ENCODE peak calls at places on chromosomes 4 and X, in five cellular contexts. One of them, this sample, is unnamed. For H3K4me1 and H3K27me3, the result is how much of the 10 kb centered on the place peaks cover.

GRCh38 chrX:20231598-20231997 is 35.1 kb downstream of the RPS6KA3 start:
- DNase-seq in adipocyte: no peak
- DNase-seq in heart right ventricle: no peak
- DNase-seq in CD8-positive, alpha-beta memory T cell: no peak
- DNase-seq in psoas muscle: no peak
- DNase-seq in this sample: no peak

GRCh38 chrX:123698979-123699378 is 33.9 kb downstream of the THOC2 start:
- DNase-seq in adipocyte: no peak
- DNase-seq in heart right ventricle: no peak
- DNase-seq in CD8-positive, alpha-beta memory T cell: no peak
- DNase-seq in psoas muscle: no peak
- DNase-seq in this sample: no peak

GRCh38 chrX:12446342-12447075 is 308.2 kb downstream of the FRMPD4 start:
- DNase-seq in adipocyte: no peak
- DNase-seq in heart right ventricle: no peak
- DNase-seq in CD8-positive, alpha-beta memory T cell: no peak
- DNase-seq in psoas muscle: no peak
- DNase-seq in this sample: no peak

GRCh38 chr4:126269106-126269505 is 954.4 kb downstream of the FAT4 start:
- DNase-seq in adipocyte: no peak
- DNase-seq in heart right ventricle: peak
- DNase-seq in CD8-positive, alpha-beta memory T cell: no peak
- DNase-seq in psoas muscle: no peak
- DNase-seq in this sample: peak

GRCh38 chrX:153061732-153062131 is 5.5 kb downstream of the PNMA3 start:
- DNase-seq in adipocyte: peak
- DNase-seq in heart right ventricle: no peak
- DNase-seq in CD8-positive, alpha-beta memory T cell: no peak
- DNase-seq in psoas muscle: no peak
- DNase-seq in this sample: no peak

GRCh38 chrX:68919707-68920106 is 90.9 kb downstream of the EFNB1 start:
- DNase-seq in adipocyte: no peak
- DNase-seq in heart right ventricle: no peak
- DNase-seq in CD8-positive, alpha-beta memory T cell: no peak
- DNase-seq in psoas muscle: no peak
- DNase-seq in this sample: no peak

GRCh38 chr4:992297-993110 is 700 bp downstream of the SLC26A1 start:
- DNase-seq in adipocyte: no peak
- DNase-seq in heart right ventricle: no peak
- DNase-seq in CD8-positive, alpha-beta memory T cell: no peak
- DNase-seq in psoas muscle: no peak
- DNase-seq in this sample: peak

GRCh38 chrX:49192722-49193328 is 6.7 kb upstream of the PRICKLE3 start:
- DNase-seq in adipocyte: peak
- DNase-seq in heart right ventricle: no peak
- DNase-seq in CD8-positive, alpha-beta memory T cell: no peak
- DNase-seq in psoas muscle: no peak
- DNase-seq in this sample: no peak

GRCh38 chr4:41887821-41888699 is 47.2 kb upstream of the TMEM33 start:
- DNase-seq in adipocyte: peak
- DNase-seq in heart right ventricle: no peak
- DNase-seq in CD8-positive, alpha-beta memory T cell: peak
- DNase-seq in psoas muscle: peak
- DNase-seq in this sample: no peak

GRCh38 chr4:89838005-89838404 is 1.0 kb upstream of the SNCA start:
- DNase-seq in adipocyte: peak
- DNase-seq in heart right ventricle: no peak
- DNase-seq in CD8-positive, alpha-beta memory T cell: no peak
- DNase-seq in psoas muscle: no peak
- DNase-seq in this sample: no peak

GRCh38 chrX:50747471-50747900 is 66.5 kb downstream of the SHROOM4 start:
- DNase-seq in adipocyte: peak
- DNase-seq in heart right ventricle: no peak
- DNase-seq in CD8-positive, alpha-beta memory T cell: no peak
- DNase-seq in psoas muscle: no peak
- DNase-seq in this sample: peak

GRCh38 chr4:29336851-29337250 is 1383.3 kb upstream of the PCDH7 start:
- DNase-seq in adipocyte: no peak
- DNase-seq in heart right ventricle: no peak
- DNase-seq in CD8-positive, alpha-beta memory T cell: no peak
- DNase-seq in psoas muscle: no peak
- DNase-seq in this sample: no peak

GRCh38 chr4:132056466-132056865 is 1092.6 kb upstream of the PCDH10 start:
- DNase-seq in adipocyte: peak
- DNase-seq in heart right ventricle: no peak
- DNase-seq in CD8-positive, alpha-beta memory T cell: no peak
- DNase-seq in psoas muscle: no peak
- DNase-seq in this sample: no peak

GRCh38 chr4:166318810-166319525 is 445.9 kb downstream of the TLL1 start:
- DNase-seq in adipocyte: peak
- DNase-seq in heart right ventricle: no peak
- DNase-seq in CD8-positive, alpha-beta memory T cell: no peak
- DNase-seq in psoas muscle: no peak
- DNase-seq in this sample: no peak

GRCh38 chr4:85372986-85373385 is 102.0 kb upstream of the ARHGAP24 start:
- DNase-seq in adipocyte: no peak
- DNase-seq in heart right ventricle: no peak
- DNase-seq in CD8-positive, alpha-beta memory T cell: no peak
- DNase-seq in psoas muscle: no peak
- DNase-seq in this sample: no peak

GRCh38 chrX:71095971-71096701 is 485 bp downstream of the FOXO4 start:
- DNase-seq in adipocyte: no peak
- DNase-seq in heart right ventricle: no peak
- DNase-seq in CD8-positive, alpha-beta memory T cell: peak
- DNase-seq in psoas muscle: no peak
- DNase-seq in this sample: peak

GRCh38 chr4:143025111-143025704 is 159.5 kb upstream of the USP38 start:
- DNase-seq in adipocyte: peak
- DNase-seq in heart right ventricle: no peak
- DNase-seq in CD8-positive, alpha-beta memory T cell: no peak
- DNase-seq in psoas muscle: no peak
- DNase-seq in this sample: no peak

GRCh38 chr4:2290974-2291704 is 29.2 kb upstream of the MXD4 start:
- DNase-seq in adipocyte: no peak
- DNase-seq in heart right ventricle: no peak
- DNase-seq in CD8-positive, alpha-beta memory T cell: peak
- DNase-seq in psoas muscle: no peak
- DNase-seq in this sample: no peak

GRCh38 chr4:110165382-110166285 is 32.8 kb downstream of the ELOVL6 start:
- DNase-seq in adipocyte: peak
- DNase-seq in heart right ventricle: no peak
- DNase-seq in CD8-positive, alpha-beta memory T cell: peak
- DNase-seq in psoas muscle: no peak
- DNase-seq in this sample: no peak

GRCh38 chrX:40088299-40088625 is 9.5 kb downstream of the BCOR start:
- DNase-seq in adipocyte: no peak
- DNase-seq in heart right ventricle: no peak
- DNase-seq in CD8-positive, alpha-beta memory T cell: no peak
- DNase-seq in psoas muscle: no peak
- DNase-seq in this sample: no peak

GRCh38 chr4:106816501-106816900 is 219.6 kb downstream of the DKK2 start:
- DNase-seq in adipocyte: peak
- DNase-seq in heart right ventricle: no peak
- DNase-seq in CD8-positive, alpha-beta memory T cell: no peak
- DNase-seq in psoas muscle: no peak
- DNase-seq in this sample: no peak

GRCh38 chrX:47583240-47583861 is 1.1 kb downstream of the TIMP1 start:
- DNase-seq in adipocyte: no peak
- DNase-seq in heart right ventricle: no peak
- DNase-seq in CD8-positive, alpha-beta memory T cell: no peak
- DNase-seq in psoas muscle: no peak
- DNase-seq in this sample: no peak

GRCh38 chr4:46032061-46032460 is 91.8 kb downstream of the GABRG1 start:
- DNase-seq in adipocyte: no peak
- DNase-seq in heart right ventricle: no peak
- DNase-seq in CD8-positive, alpha-beta memory T cell: no peak
- DNase-seq in psoas muscle: no peak
- DNase-seq in this sample: no peak

GRCh38 chrX:136067946-136068345 is 79.4 kb upstream of the FHL1 start:
- DNase-seq in adipocyte: no peak
- DNase-seq in heart right ventricle: no peak
- DNase-seq in CD8-positive, alpha-beta memory T cell: no peak
- DNase-seq in psoas muscle: no peak
- DNase-seq in this sample: no peak

GRCh38 chrX:15143050-15143824 is 126.6 kb downstream of the ASB9 start:
- DNase-seq in adipocyte: peak
- DNase-seq in heart right ventricle: peak
- DNase-seq in CD8-positive, alpha-beta memory T cell: peak
- DNase-seq in psoas muscle: no peak
- DNase-seq in this sample: no peak

GRCh38 chr4:4317496-4318232 is 27.6 kb downstream of the ZBTB49 start:
- DNase-seq in adipocyte: no peak
- DNase-seq in heart right ventricle: no peak
- DNase-seq in CD8-positive, alpha-beta memory T cell: no peak
- DNase-seq in psoas muscle: no peak
- DNase-seq in this sample: no peak

GRCh38 chr4:107050525-107051135 is 14.5 kb upstream of the DKK2 start:
- DNase-seq in adipocyte: peak
- DNase-seq in heart right ventricle: no peak
- DNase-seq in CD8-positive, alpha-beta memory T cell: no peak
- DNase-seq in psoas muscle: no peak
- DNase-seq in this sample: no peak

GRCh38 chr4:6641164-6641970 is 882 bp downstream of the MRFAP1 start:
- DNase-seq in adipocyte: peak
- DNase-seq in heart right ventricle: peak
- DNase-seq in CD8-positive, alpha-beta memory T cell: peak
- DNase-seq in psoas muscle: peak
- DNase-seq in this sample: no peak

GRCh38 chr4:13984996-13985780 is 357.7 kb upstream of the BOD1L1 start:
- DNase-seq in adipocyte: peak
- DNase-seq in heart right ventricle: no peak
- DNase-seq in CD8-positive, alpha-beta memory T cell: no peak
- DNase-seq in psoas muscle: no peak
- DNase-seq in this sample: peak

GRCh38 chrX:46573331-46573895 is at the start of gene CHST7:
- DNase-seq in adipocyte: peak
- DNase-seq in heart right ventricle: peak
- DNase-seq in CD8-positive, alpha-beta memory T cell: peak
- DNase-seq in psoas muscle: peak
- DNase-seq in this sample: peak

GRCh38 chrX:153057281-153057680 is 1.0 kb downstream of the PNMA3 start:
- DNase-seq in adipocyte: no peak
- DNase-seq in heart right ventricle: no peak
- DNase-seq in CD8-positive, alpha-beta memory T cell: no peak
- DNase-seq in psoas muscle: no peak
- DNase-seq in this sample: no peak

GRCh38 chrX:104522386-104522785 is 43.6 kb upstream of the IL1RAPL2 start:
- DNase-seq in adipocyte: no peak
- DNase-seq in heart right ventricle: no peak
- DNase-seq in CD8-positive, alpha-beta memory T cell: no peak
- DNase-seq in psoas muscle: no peak
- DNase-seq in this sample: no peak

GRCh38 chr4:2064276-2064991 is 5.3 kb downstream of the NAT8L start:
- DNase-seq in adipocyte: no peak
- DNase-seq in heart right ventricle: peak
- DNase-seq in CD8-positive, alpha-beta memory T cell: no peak
- DNase-seq in psoas muscle: no peak
- DNase-seq in this sample: peak

GRCh38 chr4:10716163-10716562 is 31.6 kb upstream of the CLNK start:
- DNase-seq in adipocyte: peak
- DNase-seq in heart right ventricle: no peak
- DNase-seq in CD8-positive, alpha-beta memory T cell: no peak
- DNase-seq in psoas muscle: no peak
- DNase-seq in this sample: no peak
- H3K4me1 ChIP-seq in adipocyte: under half
- H3K4me1 ChIP-seq in heart right ventricle: under half
- H3K4me1 ChIP-seq in CD8-positive, alpha-beta memory T cell: under half
- H3K4me1 ChIP-seq in psoas muscle: under half
- H3K4me1 ChIP-seq in this sample: under half

DNA sequence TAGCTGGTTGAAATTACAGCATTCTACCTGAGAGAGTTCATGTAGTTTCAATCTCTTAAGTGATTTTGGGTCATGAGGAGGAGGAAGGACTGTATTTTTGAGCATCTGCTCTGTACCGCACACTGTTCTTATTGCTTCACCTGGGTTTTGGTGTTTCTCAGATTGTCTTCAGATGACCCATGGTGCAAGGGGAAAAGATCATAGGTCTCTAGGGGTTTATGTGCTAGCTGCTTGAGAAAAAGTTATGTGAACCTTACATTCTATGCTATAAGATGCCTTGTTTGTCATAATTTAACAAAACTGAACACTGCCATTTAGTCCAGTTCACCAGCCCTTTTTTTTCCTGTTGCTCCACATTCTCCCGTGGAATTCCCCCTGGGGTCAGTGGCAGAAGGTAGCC is 60.4 kb downstream of the PDK3 start:
- DNase-seq in adipocyte: no peak
- DNase-seq in heart right ventricle: no peak
- DNase-seq in CD8-positive, alpha-beta memory T cell: no peak
- DNase-seq in psoas muscle: no peak
- DNase-seq in this sample: no peak
- H3K27me3 ChIP-seq in adipocyte: under half
- H3K27me3 ChIP-seq in heart right ventricle: under half
- H3K27me3 ChIP-seq in CD8-positive, alpha-beta memory T cell: under half
- H3K27me3 ChIP-seq in psoas muscle: under half
- H3K27me3 ChIP-seq in this sample: under half

GRCh38 chr4:185304541-185304940 is 91.2 kb downstream of the LRP2BP start:
- DNase-seq in adipocyte: no peak
- DNase-seq in heart right ventricle: no peak
- DNase-seq in CD8-positive, alpha-beta memory T cell: no peak
- DNase-seq in psoas muscle: no peak
- DNase-seq in this sample: no peak
- H3K4me1 ChIP-seq in adipocyte: under half
- H3K4me1 ChIP-seq in heart right ventricle: under half
- H3K4me1 ChIP-seq in CD8-positive, alpha-beta memory T cell: under half
- H3K4me1 ChIP-seq in psoas muscle: under half
- H3K4me1 ChIP-seq in this sample: under half

DNA sequence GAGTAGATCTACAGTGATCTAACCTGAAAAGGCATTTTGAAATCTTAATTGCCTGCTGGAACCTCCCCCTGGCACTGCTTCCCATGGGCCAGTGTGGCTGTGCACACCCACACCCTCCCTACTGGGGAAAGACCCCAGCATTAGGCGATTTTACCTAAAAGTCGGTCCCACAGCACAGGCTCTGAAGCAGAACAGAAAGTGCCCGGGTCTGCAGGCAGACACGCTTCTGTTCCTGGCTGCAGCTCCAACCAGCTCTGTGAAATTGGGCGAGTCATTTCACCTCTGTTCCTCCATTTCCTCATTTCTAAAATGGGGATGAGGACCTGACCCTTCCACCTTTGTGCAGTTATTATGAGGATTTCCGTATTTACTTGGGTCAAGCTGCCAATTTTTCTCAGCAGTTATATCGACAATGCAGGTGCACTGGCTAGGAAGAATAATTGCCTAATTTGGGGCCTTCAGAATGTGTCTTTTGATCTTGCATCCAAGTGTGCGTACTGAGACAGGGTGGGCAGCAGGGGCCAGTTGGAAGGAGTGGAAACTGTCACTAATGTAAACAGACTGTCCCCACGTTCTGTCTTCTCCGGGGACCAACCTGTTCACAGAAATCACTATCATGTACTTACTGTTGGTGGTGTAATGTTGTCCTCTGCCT is 7.1 kb downstream of the KLF3 start:
- DNase-seq in adipocyte: no peak
- DNase-seq in heart right ventricle: no peak
- DNase-seq in CD8-positive, alpha-beta memory T cell: no peak
- DNase-seq in psoas muscle: no peak
- DNase-seq in this sample: peak
- H3K27me3 ChIP-seq in adipocyte: under half
- H3K27me3 ChIP-seq in heart right ventricle: under half
- H3K27me3 ChIP-seq in CD8-positive, alpha-beta memory T cell: under half
- H3K27me3 ChIP-seq in psoas muscle: under half
- H3K27me3 ChIP-seq in this sample: under half

This sample was measured in heart left ventricle.